ENCODE peak calls at places on chromosomes 6 and 20, in nine cellular contexts. H, J, C, P, I, Y, B, D and K are unnamed samples.

GRCh38 chr6:152206072-152206818 is 398.8 kb downstream of the ESR1 start:
- DNase-seq in H (peak; percentile 57), J (peak; percentile 49), C (no peak), P (no peak), I (no peak), Y (no peak), B (no peak), D (peak; percentile 11), K (no peak)

GRCh38 chr6:37650071-37650481 is 47.6 kb downstream of the MDGA1 start:
- DNase-seq in H (no peak), J (no peak), C (no peak), P (no peak), I (no peak), Y (peak; percentile 77), B (peak; percentile 73), D (no peak), K (no peak)

GRCh38 chr6:158571826-158572652 is 12.1 kb downstream of the TMEM181 start:
- DNase-seq in H (peak; percentile 86), J (no peak), C (no peak), P (no peak), I (no peak), Y (no peak), B (no peak), D (no peak), K (no peak)

GRCh38 chr20:44065401-44066340 is 121.3 kb downstream of the JPH2 start:
- DNase-seq in H (no peak), J (no peak), C (no peak), P (no peak), I (no peak), Y (no peak), B (no peak), D (no peak), K (no peak)

GRCh38 chr6:155040154-155040553 is 45.0 kb downstream of the TIAM2 start:
- DNase-seq in H (no peak), J (no peak), C (no peak), P (no peak), I (no peak), Y (no peak), B (no peak), D (no peak), K (no peak)

GRCh38 chr6:52328721-52329120 is 33.2 kb upstream of the PAQR8 start:
- DNase-seq in H (no peak), J (no peak), C (no peak), P (no peak), I (no peak), Y (no peak), B (no peak), D (no peak), K (no peak)

GRCh38 chr6:186221-186965 is 105.9 kb upstream of the DUSP22 start:
- DNase-seq in H (no peak), J (no peak), C (no peak), P (no peak), I (no peak), Y (no peak), B (no peak), D (peak; percentile 33), K (no peak)

GRCh38 chr6:108619431-108620197 is 58.9 kb downstream of the FOXO3 start:
- DNase-seq in H (no peak), J (no peak), C (no peak), P (no peak), I (no peak), Y (no peak), B (no peak), D (peak; percentile 21), K (no peak)

GRCh38 chr6:163099621-163100171 is 314.8 kb upstream of the QKI start:
- DNase-seq in H (no peak), J (no peak), C (no peak), P (no peak), I (no peak), Y (no peak), B (no peak), D (no peak), K (no peak)

GRCh38 chr6:140105857-140106256 is 731.4 kb upstream of the CITED2 start:
- DNase-seq in H (no peak), J (no peak), C (no peak), P (no peak), I (no peak), Y (peak; percentile 45), B (no peak), D (peak; percentile 12), K (no peak)

GRCh38 chr6:147063469-147064031 is 140.7 kb upstream of the STXBP5 start:
- DNase-seq in H (no peak), J (no peak), C (no peak), P (no peak), I (no peak), Y (no peak), B (no peak), D (peak; percentile 82), K (no peak)

GRCh38 chr20:40869416-40870147 is 159.0 kb upstream of the TOP1 start:
- DNase-seq in H (no peak), J (no peak), C (no peak), P (no peak), I (no peak), Y (no peak), B (no peak), D (no peak), K (no peak)

GRCh38 chr6:109466212-109466923 is 10.8 kb upstream of the MICAL1 start:
- DNase-seq in H (no peak), J (no peak), C (no peak), P (no peak), I (no peak), Y (no peak), B (no peak), D (no peak), K (no peak)

GRCh38 chr20:53692465-53693067 is 98.9 kb upstream of the ZNF217 start:
- DNase-seq in H (no peak), J (peak; percentile 29), C (peak; percentile 28), P (no peak), I (no peak), Y (no peak), B (peak; percentile 8), D (peak; percentile 58), K (no peak)

GRCh38 chr6:144661101-144661806 is 376.1 kb downstream of the UTRN start:
- DNase-seq in H (peak; percentile 43), J (no peak), C (no peak), P (no peak), I (no peak), Y (no peak), B (no peak), D (peak; percentile 36), K (no peak)

GRCh38 chr6:13710552-13711383 is 867 bp downstream of the RANBP9 start:
- DNase-seq in H (peak; percentile 80), J (peak; percentile 55), C (no peak), P (no peak), I (peak; percentile 11), Y (peak; percentile 79), B (peak; percentile 64), D (peak; percentile 31), K (no peak)

GRCh38 chr6:42118162-42119001 is 24.0 kb downstream of the C6orf132 start:
- DNase-seq in H (peak; percentile 92), J (no peak), C (no peak), P (no peak), I (no peak), Y (no peak), B (no peak), D (peak; percentile 50), K (no peak)

GRCh38 chr20:1900321-1900791 is 5.1 kb downstream of the SIRPA start:
- DNase-seq in H (peak; percentile 48), J (no peak), C (no peak), P (peak; percentile 51), I (peak; percentile 51), Y (peak; percentile 71), B (peak; percentile 57), D (peak; percentile 80), K (no peak)

GRCh38 chr20:62219992-62220665 is at the start of gene HRH3:
- DNase-seq in H (peak; percentile 68), J (peak; percentile 45), C (no peak), P (no peak), I (peak; percentile 28), Y (peak; percentile 91), B (peak; percentile 91), D (no peak), K (no peak)

GRCh38 chr6:78243519-78243918 is 590.7 kb downstream of the MEI4 start:
- DNase-seq in H (no peak), J (no peak), C (no peak), P (no peak), I (no peak), Y (no peak), B (no peak), D (peak; percentile 62), K (no peak)

GRCh38 chr20:51577432-51578144 is 35.1 kb upstream of the NFATC2 start:
- DNase-seq in H (no peak), J (no peak), C (no peak), P (no peak), I (no peak), Y (no peak), B (no peak), D (no peak), K (no peak)

GRCh38 chr6:161400650-161401049 is 126.8 kb upstream of the AGPAT4 start:
- DNase-seq in H (no peak), J (no peak), C (no peak), P (no peak), I (no peak), Y (no peak), B (no peak), D (no peak), K (no peak)

GRCh38 chr6:133179483-133179882 is 61.7 kb upstream of the EYA4 start:
- DNase-seq in H (no peak), J (no peak), C (no peak), P (no peak), I (no peak), Y (no peak), B (no peak), D (no peak), K (no peak)

GRCh38 chr6:129920103-129920798 is 59.1 kb upstream of the TMEM244 start:
- DNase-seq in H (no peak), J (no peak), C (no peak), P (no peak), I (no peak), Y (no peak), B (no peak), D (peak; percentile 44), K (no peak)

GRCh38 chr6:38436726-38437465 is 202.8 kb downstream of the BTBD9 start:
- DNase-seq in H (no peak), J (peak; percentile 5), C (no peak), P (no peak), I (no peak), Y (no peak), B (no peak), D (peak; percentile 63), K (no peak)

GRCh38 chr6:96227135-96227534 is 211.4 kb downstream of the FUT9 start:
- DNase-seq in H (no peak), J (no peak), C (no peak), P (no peak), I (no peak), Y (no peak), B (no peak), D (no peak), K (no peak)

GRCh38 chr20:17511401-17511800 is 19.8 kb downstream of the BFSP1 start:
- DNase-seq in H (no peak), J (no peak), C (no peak), P (no peak), I (no peak), Y (no peak), B (no peak), D (no peak), K (no peak)

GRCh38 chr20:53805895-53806384 is 212.3 kb upstream of the ZNF217 start:
- DNase-seq in H (no peak), J (no peak), C (no peak), P (no peak), I (no peak), Y (no peak), B (no peak), D (peak; percentile 91), K (no peak)

GRCh38 chr6:130019796-130020105 is 1.4 kb downstream of the L3MBTL3 start:
- DNase-seq in H (no peak), J (no peak), C (no peak), P (no peak), I (no peak), Y (no peak), B (no peak), D (no peak), K (no peak)

GRCh38 chr6:6951355-6951754 is 156.4 kb upstream of the RREB1 start:
- DNase-seq in H (no peak), J (no peak), C (no peak), P (no peak), I (no peak), Y (no peak), B (no peak), D (no peak), K (no peak)

GRCh38 chr6:69732640-69733039 is 64.2 kb downstream of the LMBRD1 start:
- DNase-seq in H (no peak), J (no peak), C (no peak), P (no peak), I (no peak), Y (no peak), B (peak; percentile 23), D (peak; percentile 3), K (peak; percentile 18)